ENCODE peak calls at places on chromosomes 16 and 17, in seven cellular contexts. A is neuronal stem cell, X is T-cell, H is GM12865, M is germinal center, S is choroid plexus epithelial cell, P is AG04449. Z is an unnamed sample.

GRCh38 chr16:54921229-54921824 is 9.3 kb upstream of the IRX5 start:
- DNase-seq in A (no peak), X (no peak), H (no peak), M (no peak), S (peak), P (no peak), Z (no peak)

GRCh38 chr17:63528183-63528582 is 5.0 kb downstream of the KCNH6 start:
- DNase-seq in A (no peak), X (no peak), H (no peak), M (no peak), S (no peak), P (no peak), Z (no peak)

GRCh38 chr16:82636485-82636884 is 9.7 kb downstream of the CDH13 start:
- DNase-seq in A (no peak), X (no peak), H (no peak), M (no peak), S (no peak), P (no peak), Z (no peak)

GRCh38 chr17:80833952-80834895 is 157.4 kb upstream of the CHMP6 start:
- DNase-seq in A (no peak), X (no peak), H (no peak), M (no peak), S (peak), P (no peak), Z (no peak)

GRCh38 chr17:73784015-73784603 is 139.9 kb upstream of the SDK2 start:
- DNase-seq in A (no peak), X (no peak), H (no peak), M (no peak), S (no peak), P (no peak), Z (no peak)

GRCh38 chr16:82991435-82991834 is 364.7 kb downstream of the CDH13 start:
- DNase-seq in A (no peak), X (no peak), H (no peak), M (no peak), S (no peak), P (no peak), Z (no peak)

GRCh38 chr16:30985401-30986128 is 558 bp downstream of the HSD3B7 start:
- DNase-seq in A (no peak), X (no peak), H (no peak), M (no peak), S (no peak), P (no peak), Z (no peak)

GRCh38 chr16:81515721-81516120 is 71.1 kb downstream of the CMIP start:
- DNase-seq in A (no peak), X (no peak), H (no peak), M (no peak), S (no peak), P (no peak), Z (no peak)

GRCh38 chr16:84368327-84368996 is at the start of gene ATP2C2:
- DNase-seq in A (no peak), X (no peak), H (no peak), M (no peak), S (no peak), P (no peak), Z (no peak)

GRCh38 chr16:57113664-57114063 is 21.3 kb downstream of the CPNE2 start:
- DNase-seq in A (no peak), X (no peak), H (no peak), M (no peak), S (no peak), P (no peak), Z (no peak)

Z was measured in HS-5.